ENCODE peak calls at places on chromosomes 3 and 15, in six cellular contexts. V is trophoblast cell; T is NCI-H1694; Z is Right ventricle myocardium superior; S is activated CD4-positive, alpha-beta T cell treated with anti-CD3 and anti-CD28 coated beads, Interleukin-2, amount 50 U/mL, for 4 hours; Q is G401. J is an unnamed sample.

GRCh38 chr15:32833323-32833944 is 115.6 kb downstream of the GREM1 start:
- DNase-seq in Z (no peak), Q (no peak), V (no peak), T (no peak), S (no peak), J (no peak)

GRCh38 chr3:100993309-100993708 is at the start of gene ABI3BP:
- DNase-seq in V (peak), Q (no peak), T (no peak), S (no peak), Z (peak), J (no peak)

GRCh38 chr15:32089851-32090359 is 59.6 kb downstream of the CHRNA7 start:
- DNase-seq in Z (no peak), T (no peak), S (no peak), Q (no peak), V (no peak), J (no peak)

GRCh38 chr3:142705256-142705655 is 18.6 kb upstream of the TRPC1 start:
- DNase-seq in S (no peak), V (no peak), Z (no peak), T (no peak), Q (no peak), J (no peak)

GRCh38 chr15:63218114-63218808 is 28.9 kb downstream of the RAB8B start:
- DNase-seq in Z (no peak), S (no peak), Q (no peak), T (no peak), V (peak), J (no peak)

GRCh38 chr15:53128652-53129051 is 338.5 kb upstream of the ONECUT1 start:
- DNase-seq in V (no peak), S (no peak), T (no peak), Q (no peak), Z (no peak), J (no peak)

GRCh38 chr3:154898398-154898797 is 181.7 kb upstream of the MME start:
- DNase-seq in Z (no peak), Q (no peak), S (no peak), T (no peak), V (no peak), J (no peak)

GRCh38 chr3:51311055-51311454 is 74.0 kb upstream of the MANF start:
- DNase-seq in S (no peak), T (no peak), Q (peak), Z (no peak), V (no peak), J (no peak)

GRCh38 chr3:130276203-130276803 is 69.2 kb upstream of the COL6A5 start:
- DNase-seq in Q (peak), S (no peak), Z (no peak), V (peak), T (peak), J (no peak)

GRCh38 chr15:63240136-63240535 is 37.3 kb upstream of the APH1B start:
- DNase-seq in Q (no peak), V (no peak), S (no peak), Z (no peak), T (no peak), J (no peak)

GRCh38 chr3:95655363-95655986 is 1158.9 kb upstream of the EPHA6 start:
- DNase-seq in T (no peak), S (no peak), Q (no peak), Z (no peak), V (no peak), J (no peak)

GRCh38 chr15:72155635-72156616 is 37.7 kb downstream of the SENP8 start:
- DNase-seq in Z (peak), V (peak), Q (peak), S (peak), T (peak), J (peak)

GRCh38 chr3:46496745-46497555 is 826 bp upstream of the RTP3 start:
- DNase-seq in V (no peak), Q (no peak), Z (no peak), T (no peak), S (peak), J (peak)

GRCh38 chr3:133574260-133574881 is 885 bp downstream of the CDV3 start:
- DNase-seq in V (peak), S (peak), T (no peak), Q (peak), Z (peak), J (peak)

GRCh38 chr3:184911570-184911969 is 99.6 kb downstream of the VPS8 start:
- DNase-seq in V (no peak), Q (no peak), S (no peak), Z (no peak), T (no peak), J (no peak)

GRCh38 chr3:37785718-37786117 is 76.0 kb upstream of the CTDSPL start:
- DNase-seq in Z (no peak), S (no peak), T (no peak), V (no peak), Q (no peak), J (no peak)

GRCh38 chr3:186787642-186788481 is 4.5 kb downstream of the EIF4A2 start:
- DNase-seq in Z (no peak), V (no peak), Q (peak), T (no peak), S (no peak), J (no peak)

GRCh38 chr3:13040381-13041074 is 32.7 kb downstream of the IQSEC1 start:
- DNase-seq in S (peak), V (no peak), Z (no peak), T (no peak), Q (no peak), J (peak)

GRCh38 chr3:29067014-29067413 is 213.9 kb upstream of the RBMS3 start:
- DNase-seq in Q (no peak), V (no peak), T (no peak), S (no peak), Z (no peak), J (no peak)

GRCh38 chr15:69664572-69665326 is 212.1 kb downstream of the RPLP1 start:
- DNase-seq in S (no peak), V (no peak), Z (no peak), Q (peak), T (peak), J (no peak)

GRCh38 chr15:95284933-95285401 is 1045.5 kb upstream of the NR2F2 start:
- DNase-seq in Q (no peak), Z (no peak), V (no peak), T (no peak), S (no peak), J (no peak)

GRCh38 chr15:59138243-59138642 is 33.3 kb downstream of the CCNB2 start:
- DNase-seq in Z (peak), V (peak), S (peak), Q (peak), T (peak), J (peak)

GRCh38 chr15:25415707-25416106 is 23.1 kb downstream of the UBE3A start:
- DNase-seq in S (no peak), Q (no peak), T (no peak), V (no peak), Z (no peak), J (no peak)

GRCh38 chr3:9101286-9101685 is 138.0 kb upstream of the RAD18 start:
- DNase-seq in T (no peak), Q (no peak), Z (no peak), S (no peak), V (no peak), J (no peak)